ENCODE peak calls at places on chromosomes 12 and 14, in four cellular contexts. B is Daoy, U is NCI-H774, G is T follicular helper cell. N is an unnamed sample.

GRCh38 chr12:70670948-70671347 is 33.7 kb upstream of the PTPRB start:
- DNase-seq in B (no peak), U (no peak), G (no peak), N (no peak)

GRCh38 chr12:23684121-23684520 is 265.3 kb downstream of the SOX5 start:
- DNase-seq in U (no peak), B (no peak), G (no peak), N (no peak)

GRCh38 chr12:22121224-22121623 is 75.2 kb downstream of the CMAS start:
- DNase-seq in G (peak), U (no peak), B (no peak), N (peak)

GRCh38 chr12:1519642-1520041 is 74.7 kb downstream of the FBXL14 start:
- DNase-seq in U (no peak), B (peak), G (no peak), N (no peak)

GRCh38 chr12:128388461-128388921 is 121.5 kb downstream of the TMEM132C start:
- DNase-seq in G (no peak), U (no peak), B (no peak), N (no peak)

GRCh38 chr14:95531473-95531872 is 3.4 kb upstream of the GLRX5 start:
- DNase-seq in G (no peak), B (peak), U (no peak), N (no peak)

GRCh38 chr12:111842556-111843396 is 748 bp downstream of the MAPKAPK5 start:
- DNase-seq in G (no peak), B (peak), U (no peak), N (no peak)

GRCh38 chr12:114681149-114681849 is 2.7 kb downstream of the TBX3 start:
- DNase-seq in U (no peak), G (no peak), B (peak), N (no peak)

GRCh38 chr12:122841544-122842321 is 6.5 kb downstream of the HIP1R start:
- DNase-seq in U (no peak), G (no peak), B (peak), N (no peak)

GRCh38 chr12:57632898-57633825 is at the start of gene B4GALNT1:
- DNase-seq in U (peak), G (peak), B (peak), N (no peak)

GRCh38 chr12:132492522-132492921 is 2.6 kb downstream of the FBRSL1 start:
- DNase-seq in U (no peak), B (no peak), G (no peak), N (no peak)

GRCh38 chr14:92783813-92784431 is 10.2 kb upstream of the GOLGA5 start:
- DNase-seq in G (peak), U (peak), B (peak), N (no peak)

GRCh38 chr12:67271976-67272375 is 2.8 kb downstream of the CAND1 start:
- DNase-seq in G (no peak), U (no peak), B (no peak), N (no peak)

GRCh38 chr12:85733441-85733840 is 102.8 kb downstream of the RASSF9 start:
- DNase-seq in U (no peak), B (peak), G (no peak), N (no peak)

GRCh38 chr14:61560323-61560722 is 135.0 kb upstream of the HIF1A start:
- DNase-seq in B (peak), G (no peak), U (no peak), N (no peak)